ENCODE peak calls at places on chromosome 6, in four cellular contexts. X is K562, Z is HepG2, F is GM12878. I is an unnamed sample.

GRCh38 chr6:150844371-150844770 is 21.1 kb upstream of the MTHFD1L start:
- DNase-seq in F (no peak), X (peak; percentile 76), Z (no peak), I (no peak)

GRCh38 chr6:110689275-110689935 is 125.9 kb downstream of the CDK19 start:
- DNase-seq in X (no peak), Z (no peak), F (no peak), I (no peak)

GRCh38 chr6:41894366-41895299 is 542 bp downstream of the USP49 start:
- DNase-seq in X (peak; percentile 45), Z (no peak), F (no peak), I (no peak)

GRCh38 chr6:8080338-8081151 is 16.4 kb upstream of the BLOC1S5 start:
- DNase-seq in F (no peak), X (peak; percentile 46), Z (peak; percentile 73), I (no peak)

GRCh38 chr6:142960098-142960497 is 15.1 kb upstream of the HIVEP2 start:
- DNase-seq in Z (no peak), X (no peak), F (no peak), I (no peak)

GRCh38 chr6:20575691-20576451 is 41.6 kb downstream of the CDKAL1 start:
- DNase-seq in X (no peak), Z (no peak), F (no peak), I (no peak)

GRCh38 chr6:138543648-138544047 is 44.4 kb upstream of the NHSL1 start:
- DNase-seq in F (no peak), X (no peak), Z (peak; percentile 96), I (no peak)

GRCh38 chr6:156840606-156841005 is 63.4 kb downstream of the ARID1B start:
- DNase-seq in F (no peak), Z (no peak), X (no peak), I (no peak)

GRCh38 chr6:10223841-10224240 is 191.0 kb downstream of the TFAP2A start:
- DNase-seq in Z (no peak), F (no peak), X (no peak), I (no peak)

GRCh38 chr6:131831392-131831791 is 23.6 kb downstream of the ENPP1 start:
- DNase-seq in F (no peak), X (no peak), Z (no peak), I (no peak)

GRCh38 chr6:126826315-126826714 is 292.2 kb upstream of the RSPO3 start:
- DNase-seq in X (no peak), F (no peak), Z (no peak), I (no peak)

GRCh38 chr6:73285674-73286283 is 22.8 kb upstream of the KHDC1 start:
- DNase-seq in F (no peak), X (peak; percentile 71), Z (peak; percentile 25), I (peak; percentile 47)

GRCh38 chr6:33018904-33019303 is 9.5 kb upstream of the HLA-DOA start:
- DNase-seq in F (peak; percentile 38), X (no peak), Z (no peak), I (no peak)

GRCh38 chr6:12791371-12791770 is 74.8 kb downstream of the PHACTR1 start:
- DNase-seq in F (no peak), Z (no peak), X (no peak), I (no peak)

GRCh38 chr6:116629467-116630063 is 13.3 kb downstream of the RSPH4A start:
- DNase-seq in X (peak; percentile 46), F (no peak), Z (no peak), I (no peak)

GRCh38 chr6:95815389-95816056 is 200.3 kb upstream of the FUT9 start:
- DNase-seq in X (no peak), F (no peak), Z (peak; percentile 99), I (no peak)

GRCh38 chr6:153668758-153669157 is 370.3 kb upstream of the OPRM1 start:
- DNase-seq in X (no peak), F (no peak), Z (no peak), I (no peak)

GRCh38 chr6:722077-722524 is 29.2 kb upstream of the EXOC2 start:
- DNase-seq in X (peak; percentile 88), F (no peak), Z (peak; percentile 57), I (peak; percentile 71)

GRCh38 chr6:158481612-158482473 is 78.0 kb upstream of the TMEM181 start:
- DNase-seq in X (no peak), Z (no peak), F (no peak), I (no peak)

GRCh38 chr6:83884523-83884922 is 25.0 kb downstream of the CYB5R4 start:
- DNase-seq in X (peak; percentile 75), F (peak; percentile 37), Z (peak; percentile 27), I (peak; percentile 48)

GRCh38 chr6:107600936-107601335 is 111.0 kb downstream of the SOBP start:
- DNase-seq in F (no peak), X (no peak), Z (peak; percentile 18), I (no peak)

GRCh38 chr6:29552512-29553051 is 7.0 kb downstream of the UBD start:
- DNase-seq in X (no peak), Z (no peak), F (peak; percentile 56), I (peak; percentile 34)

GRCh38 chr6:137044366-137045220 is at the start of gene IL20RA:
- DNase-seq in F (no peak), Z (no peak), X (no peak), I (peak; percentile 87)

GRCh38 chr6:156395276-156395675 is 381.9 kb upstream of the ARID1B start:
- DNase-seq in F (peak; percentile 38), Z (no peak), X (no peak), I (no peak)

GRCh38 chr6:3438190-3439167 is 18.4 kb downstream of the SLC22A23 start:
- DNase-seq in X (no peak), F (no peak), Z (peak; percentile 68), I (no peak)

GRCh38 chr6:138594042-138594636 is 94.8 kb upstream of the NHSL1 start:
- DNase-seq in X (no peak), Z (no peak), F (no peak), I (no peak)

GRCh38 chr6:8277769-8278168 is 157.6 kb downstream of the SLC35B3 start:
- DNase-seq in F (no peak), Z (no peak), X (no peak), I (peak; percentile 27)

GRCh38 chr6:155152211-155153076 is 111.4 kb upstream of the CLDN20 start:
- DNase-seq in Z (peak; percentile 75), F (no peak), X (peak; percentile 69), I (no peak)

GRCh38 chr6:155150967-155151671 is 112.7 kb upstream of the CLDN20 start:
- DNase-seq in X (no peak), Z (no peak), F (no peak), I (no peak)

GRCh38 chr6:155155787-155156447 is 107.9 kb upstream of the CLDN20 start:
- DNase-seq in X (no peak), F (no peak), Z (peak; percentile 56), I (no peak)

GRCh38 chr6:155157101-155157500 is 106.7 kb upstream of the CLDN20 start:
- DNase-seq in X (no peak), F (no peak), Z (no peak), I (no peak)

GRCh38 chr6:155154158-155154830 is 109.5 kb upstream of the CLDN20 start:
- DNase-seq in X (peak; percentile 79), F (no peak), Z (peak; percentile 30), I (peak; percentile 84)
- TF ChIP-seq FOXM1 in X (peak; percentile 54), F (peak; percentile 58), Z (no peak), I (no peak)

GRCh38 chr6:130001229-130001554 is 17.2 kb upstream of the L3MBTL3 start:
- DNase-seq in F (no peak), Z (no peak), X (no peak), I (no peak)

DNA sequence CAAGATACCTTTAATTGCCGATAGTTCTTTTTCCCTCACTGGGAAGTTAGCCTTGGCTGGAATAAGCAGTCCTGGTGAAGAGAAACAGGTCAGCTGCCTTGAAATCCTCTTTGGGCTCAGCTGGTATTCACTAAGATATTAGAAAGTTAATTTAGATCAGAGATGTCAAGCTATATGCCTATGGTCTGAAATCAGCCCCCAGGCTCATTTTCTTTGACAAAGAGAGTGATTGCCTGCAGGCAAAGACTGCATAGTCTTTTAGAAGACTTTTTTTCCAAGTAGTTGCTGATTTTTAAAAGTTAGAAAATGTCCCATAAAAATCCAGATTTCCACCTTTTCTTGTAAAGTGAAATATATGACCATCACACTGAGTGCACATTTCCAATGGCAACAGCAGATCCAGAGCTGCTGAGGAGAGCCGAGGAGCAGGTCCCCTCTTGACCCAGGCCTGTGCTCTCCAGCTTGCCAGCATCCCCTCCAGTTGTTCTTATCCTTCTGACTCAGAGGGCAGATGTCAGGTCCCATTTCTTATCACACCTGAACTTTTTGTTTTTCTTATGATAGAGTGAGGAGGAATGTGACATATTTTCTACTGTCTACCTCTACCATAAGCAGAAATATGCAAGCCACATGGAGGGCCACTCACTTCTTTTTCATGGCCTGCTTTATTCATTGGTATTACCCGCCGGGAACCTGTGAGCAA is 17.7 kb upstream of the L3MBTL3 start:
- DNase-seq in Z (no peak), X (peak; percentile 11), F (no peak), I (no peak)
- TF ChIP-seq GABPA in Z (no peak), X (no peak), F (no peak), I (no peak)

GRCh38 chr6:112298021-112298745 is 43.8 kb upstream of the LAMA4 start:
- DNase-seq in F (no peak), Z (no peak), X (no peak), I (no peak)

GRCh38 chr6:112300888-112301287 is 46.2 kb upstream of the RFPL4B start:
- DNase-seq in F (no peak), X (no peak), Z (no peak), I (no peak)

GRCh38 chr6:112298816-112299281 is 44.5 kb upstream of the LAMA4 start:
- DNase-seq in F (no peak), X (no peak), Z (no peak), I (no peak)

GRCh38 chr6:112296694-112297093 is 42.3 kb upstream of the LAMA4 start:
- DNase-seq in X (no peak), F (no peak), Z (no peak), I (no peak)

DNA sequence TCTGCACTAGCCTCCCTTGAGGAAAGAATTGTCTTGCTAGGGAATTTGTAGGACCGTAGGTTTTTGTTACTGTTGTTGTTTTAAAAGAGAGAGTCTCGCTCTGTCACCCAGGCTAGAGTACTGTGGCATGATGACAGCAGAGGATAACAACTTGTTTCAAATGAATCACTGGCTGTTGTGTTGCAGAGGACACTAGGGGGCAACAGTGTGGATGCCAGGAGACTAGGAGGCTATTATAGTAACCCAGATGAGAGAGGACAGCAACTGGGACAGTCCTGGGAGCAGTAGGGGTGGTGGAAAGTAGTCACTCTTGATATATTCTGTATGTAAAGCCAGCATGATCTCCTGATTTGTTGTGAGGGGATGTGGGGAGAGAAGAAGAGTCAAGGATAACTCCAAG is 41.8 kb upstream of the LAMA4 start:
- DNase-seq in X (peak; percentile 27), F (no peak), Z (peak; percentile 32), I (no peak)
- TF ChIP-seq FOXM1 in X (no peak), F (no peak), Z (no peak), I (no peak)

GRCh38 chr6:36578030-36578825 is 15.9 kb upstream of the SRSF3 start:
- DNase-seq in F (no peak), X (peak; percentile 59), Z (no peak), I (peak; percentile 33)

GRCh38 chr6:36580184-36580526 is 14.0 kb upstream of the SRSF3 start:
- DNase-seq in F (no peak), X (no peak), Z (no peak), I (no peak)

GRCh38 chr6:36577298-36577697 is 16.9 kb upstream of the SRSF3 start:
- DNase-seq in Z (peak; percentile 75), X (peak; percentile 55), F (no peak), I (no peak)

GRCh38 chr6:36574679-36575078 is 19.5 kb upstream of the SRSF3 start:
- DNase-seq in F (no peak), Z (no peak), X (no peak), I (no peak)

DNA sequence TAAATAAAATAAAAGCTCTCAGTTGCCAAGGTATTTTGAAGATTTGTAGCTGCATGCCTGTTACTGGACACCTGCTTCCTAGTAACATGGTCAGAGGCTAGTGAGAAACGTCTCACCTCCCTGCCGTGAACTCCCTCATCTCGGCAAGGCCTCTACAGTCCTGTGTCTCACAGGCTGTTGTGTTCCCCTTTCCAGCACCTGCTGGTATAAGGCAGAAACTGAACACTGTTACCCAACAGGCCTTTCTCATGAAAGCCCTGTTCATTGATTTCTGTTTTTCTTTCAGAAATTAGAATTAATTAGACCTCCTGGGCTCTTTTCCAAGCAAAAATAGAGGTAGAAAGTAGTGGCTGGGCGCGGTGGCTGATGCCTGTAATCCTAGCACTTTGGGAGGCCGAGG is 17.6 kb upstream of the SRSF3 start:
- DNase-seq in X (no peak), F (no peak), Z (no peak), I (no peak)
- TF ChIP-seq GABPA in X (no peak), F (no peak), Z (no peak), I (no peak)

I was measured in SK-N-SH.